ENCODE peak calls at places on chromosomes 2 and 18, in four cellular contexts. S, Z, Q and X are unnamed samples.

GRCh38 chr2:158970522-158970855 is 2.0 kb downstream of the TANC1 start:
- DNase-seq in S (no peak), Z (no peak), Q (no peak), X (no peak)

GRCh38 chr2:28580078-28580477 is 84.2 kb downstream of the PLB1 start:
- DNase-seq in S (no peak), Z (no peak), Q (no peak), X (no peak)

GRCh38 chr18:78984941-78985784 is 5.5 kb downstream of the SALL3 start:
- DNase-seq in S (peak), Z (no peak), Q (no peak), X (peak)

GRCh38 chr18:79947054-79947755 is 4.2 kb downstream of the SLC66A2 start:
- DNase-seq in S (no peak), Z (peak), Q (no peak), X (no peak)

GRCh38 chr2:55511508-55512124 is 7.9 kb upstream of the CFAP36 start:
- DNase-seq in S (no peak), Z (peak), Q (peak), X (peak)

GRCh38 chr18:42773870-42774269 is 341.6 kb downstream of the RIT2 start:
- DNase-seq in S (no peak), Z (no peak), Q (no peak), X (peak)

GRCh38 chr2:17386771-17387170 is 131.5 kb downstream of the RAD51AP2 start:
- DNase-seq in S (no peak), Z (no peak), Q (no peak), X (no peak)

GRCh38 chr2:12856934-12857660 is 140.4 kb downstream of the TRIB2 start:
- DNase-seq in S (no peak), Z (no peak), Q (no peak), X (no peak)

GRCh38 chr2:176934869-176935415 is 277.7 kb upstream of the HNRNPA3 start:
- DNase-seq in S (no peak), Z (no peak), Q (no peak), X (peak)

GRCh38 chr2:71675296-71675695 is 221.9 kb downstream of the DYSF start:
- DNase-seq in S (no peak), Z (no peak), Q (no peak), X (no peak)

GRCh38 chr2:236309669-236310029 is 45.4 kb upstream of the ASB18 start:
- DNase-seq in S (peak), Z (no peak), Q (peak), X (peak)

GRCh38 chr2:207253946-207254345 is 88.2 kb upstream of the KLF7 start:
- DNase-seq in S (no peak), Z (peak), Q (no peak), X (peak)

GRCh38 chr18:64765908-64766307 is 617.0 kb upstream of the LINC00305 start:
- DNase-seq in S (no peak), Z (no peak), Q (no peak), X (no peak)

GRCh38 chr2:112623913-112624777 is 21.6 kb upstream of the SLC20A1 start:
- DNase-seq in S (no peak), Z (peak), Q (no peak), X (no peak)

GRCh38 chr2:233165895-233166661 is 85.4 kb upstream of the ATG16L1 start:
- DNase-seq in S (no peak), Z (no peak), Q (no peak), X (no peak)

GRCh38 chr2:164803772-164804466 is 37.7 kb downstream of the COBLL1 start:
- DNase-seq in S (no peak), Z (peak), Q (no peak), X (peak)
- H3K23ac ChIP-seq in S (no peak), Z (no peak), Q (no peak), X (no peak)

DNA sequence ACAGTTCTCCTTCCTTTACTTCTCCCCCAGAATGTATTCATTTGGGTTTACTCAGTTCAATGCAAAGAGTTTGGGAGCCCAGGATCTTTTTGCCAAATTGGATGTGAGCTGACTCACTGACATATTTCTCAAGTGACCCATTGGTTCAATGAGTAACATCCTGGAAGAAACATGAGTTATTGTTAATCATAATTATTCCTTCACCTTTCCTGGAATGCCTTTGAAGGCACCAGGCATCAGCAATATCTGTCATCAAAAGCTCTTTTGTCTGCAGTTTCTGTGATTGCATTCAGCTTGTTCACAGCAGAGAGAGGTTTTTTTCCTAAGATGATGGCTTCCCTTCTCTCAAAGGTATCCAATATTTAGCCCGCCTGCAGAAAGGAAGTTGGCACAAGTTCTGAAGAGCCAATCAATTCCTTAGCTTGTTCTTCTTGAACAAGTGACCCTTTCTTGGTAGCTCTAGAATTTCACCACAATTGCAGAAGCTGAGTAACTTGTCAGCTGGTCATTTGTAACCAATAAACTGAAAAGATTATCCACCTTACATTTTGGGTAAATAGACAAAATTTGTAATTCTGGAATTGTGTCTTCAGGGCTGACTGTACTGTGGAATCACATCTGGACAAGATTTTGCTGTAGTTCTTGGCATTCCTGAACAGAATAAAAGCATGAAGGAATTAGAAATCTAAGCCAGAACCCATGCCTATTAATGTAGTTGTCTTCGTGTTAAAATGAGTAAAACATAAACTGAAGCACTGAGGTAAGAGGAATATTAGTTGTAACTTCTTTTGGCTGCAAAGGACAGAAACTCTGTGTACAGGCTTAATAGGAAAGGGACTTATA is 72.2 kb upstream of the TMEM17 start:
- DNase-seq in S (no peak), Z (peak), Q (no peak), X (no peak)
- H3K23ac ChIP-seq in S (no peak), Z (no peak), Q (no peak), X (no peak)

GRCh38 chr2:43736637-43737036 is 37.2 kb upstream of the DYNC2LI1 start:
- DNase-seq in S (no peak), Z (no peak), Q (no peak), X (no peak)

GRCh38 chr2:43738257-43738656 is 35.6 kb upstream of the DYNC2LI1 start:
- DNase-seq in S (no peak), Z (no peak), Q (no peak), X (no peak)

GRCh38 chr2:43737097-43737854 is 36.6 kb upstream of the DYNC2LI1 start:
- DNase-seq in S (no peak), Z (peak), Q (no peak), X (peak)

GRCh38 chr2:43743706-43744105 is 30.1 kb upstream of the DYNC2LI1 start:
- DNase-seq in S (no peak), Z (peak), Q (no peak), X (no peak)

DNA sequence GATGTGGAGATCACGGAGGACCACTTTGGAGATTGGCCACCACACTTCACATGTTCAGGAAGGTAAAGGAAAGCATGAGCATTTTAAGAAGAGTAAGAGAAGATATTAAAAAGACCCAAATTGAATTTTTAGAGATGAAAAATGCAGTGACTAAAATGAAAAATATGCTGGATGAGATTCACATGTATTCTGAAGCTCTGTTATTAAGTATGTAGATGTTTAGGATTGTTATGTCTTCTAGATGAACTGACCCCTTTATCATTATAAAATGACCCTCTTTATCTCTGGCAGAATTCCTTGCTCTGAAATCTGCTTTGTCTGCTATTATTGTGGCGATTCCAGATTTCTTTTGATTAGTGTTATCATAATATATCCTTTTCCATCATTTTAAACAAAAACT is 36.0 kb upstream of the DYNC2LI1 start:
- DNase-seq in S (no peak), Z (no peak), Q (no peak), X (no peak)
- H3K23ac ChIP-seq in S (no peak), Z (no peak), Q (no peak), X (no peak)

GRCh38 chr18:77103181-77103875 is 29.3 kb downstream of the MBP start:
- DNase-seq in S (no peak), Z (no peak), Q (no peak), X (no peak)
- H3K23ac ChIP-seq in S (no peak), Z (no peak), Q (no peak), X (no peak)

DNA sequence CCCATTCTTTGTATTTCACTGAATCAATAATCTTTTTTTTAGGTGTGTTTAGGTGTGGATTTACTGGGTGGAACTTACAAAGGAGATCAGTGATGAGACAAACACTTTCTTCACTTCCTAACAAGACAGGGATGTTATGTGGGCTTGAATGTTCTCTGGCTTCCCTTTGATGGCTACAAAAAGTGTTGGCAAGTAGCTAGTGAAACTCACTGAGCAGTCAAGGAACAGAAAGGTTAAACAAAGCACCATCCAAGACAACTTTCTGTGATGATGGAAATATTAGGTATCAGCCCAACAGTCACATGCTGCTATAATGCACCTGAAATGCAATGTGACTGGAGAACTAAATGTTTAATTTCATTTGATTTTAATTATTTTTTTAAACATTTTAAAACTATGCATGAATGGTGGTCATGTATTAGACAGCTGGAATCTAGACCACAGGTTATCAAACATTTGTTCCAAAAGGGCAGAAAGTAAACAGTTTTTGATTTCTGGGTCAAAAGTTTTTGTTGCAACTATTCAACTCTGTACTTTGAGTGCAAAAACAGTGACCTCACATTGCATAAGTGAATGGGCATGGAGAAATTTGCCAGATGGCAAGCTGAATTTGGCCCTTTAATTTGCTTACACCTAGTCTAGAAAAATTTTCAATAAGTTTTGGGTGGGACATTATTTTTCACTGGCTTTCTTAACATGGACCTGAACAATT is 1272.7 kb upstream of the TMEFF2 start:
- DNase-seq in S (no peak), Z (no peak), Q (no peak), X (no peak)
- H3K23ac ChIP-seq in S (no peak), Z (no peak), Q (no peak), X (no peak)